ENCODE peak calls at places on chromosomes 3 and 15, in ten cellular contexts. O, C, B, Y, L, N, P, S, M and V are unnamed samples.

GRCh38 chr15:63046927-63047760 is 4.6 kb downstream of the TPM1 start:
- DNase-seq in N (no peak), O (no peak), P (no peak), Y (no peak), M (no peak), B (peak), C (no peak), S (no peak), L (no peak), V (no peak)

GRCh38 chr15:80936288-80937078 is 53.1 kb downstream of the MESD start:
- DNase-seq in C (peak), S (no peak), L (no peak), N (no peak), B (no peak), Y (no peak), P (no peak), O (no peak), M (no peak), V (no peak)

GRCh38 chr3:47636225-47636624 is 57.6 kb upstream of the CSPG5 start:
- DNase-seq in N (no peak), M (no peak), S (peak), B (no peak), P (no peak), L (no peak), Y (no peak), C (no peak), O (no peak), V (no peak)

GRCh38 chr3:54188176-54188791 is 65.9 kb downstream of the CACNA2D3 start:
- DNase-seq in Y (no peak), P (peak), C (no peak), M (peak), N (no peak), S (no peak), O (no peak), B (peak), L (no peak), V (no peak)

GRCh38 chr3:44942202-44942921 is 33.6 kb downstream of the ZDHHC3 start:
- DNase-seq in C (no peak), M (no peak), O (no peak), L (no peak), N (no peak), P (no peak), S (no peak), B (peak), Y (no peak), V (no peak)

GRCh38 chr3:131960324-131960723 is 74.5 kb downstream of the CPNE4 start:
- DNase-seq in B (no peak), N (no peak), S (no peak), C (no peak), M (no peak), P (no peak), L (no peak), O (no peak), Y (no peak), V (no peak)

GRCh38 chr3:161560006-161560637 is 63.5 kb downstream of the OTOL1 start:
- DNase-seq in C (no peak), B (peak), P (peak), N (no peak), S (no peak), O (peak), M (peak), Y (no peak), L (peak), V (peak)

GRCh38 chr3:76570436-76571057 is 469.4 kb upstream of the ROBO2 start:
- DNase-seq in C (no peak), B (peak), P (no peak), N (no peak), L (peak), O (no peak), S (no peak), Y (no peak), M (no peak), V (no peak)

GRCh38 chr3:3172627-3173026 is 6.9 kb downstream of the CRBN start:
- DNase-seq in N (no peak), O (no peak), S (no peak), B (no peak), L (no peak), Y (no peak), C (no peak), P (no peak), M (no peak), V (no peak)

GRCh38 chr3:81910244-81910852 is 148.9 kb upstream of the GBE1 start:
- DNase-seq in Y (no peak), B (peak), N (no peak), C (no peak), L (peak), O (no peak), M (no peak), S (no peak), P (peak), V (no peak)

GRCh38 chr15:69704229-69704628 is 251.6 kb downstream of the RPLP1 start:
- DNase-seq in M (no peak), S (no peak), C (no peak), B (no peak), Y (no peak), O (no peak), N (no peak), P (no peak), L (no peak), V (no peak)

GRCh38 chr15:90683876-90684275 is 33.3 kb upstream of the BLM start:
- DNase-seq in N (no peak), C (no peak), S (no peak), B (no peak), P (no peak), L (no peak), O (no peak), M (no peak), Y (no peak), V (no peak)

GRCh38 chr3:36373084-36373483 is 7.2 kb upstream of the STAC start:
- DNase-seq in O (no peak), M (no peak), C (no peak), P (no peak), S (no peak), B (no peak), L (no peak), Y (no peak), N (no peak), V (no peak)

GRCh38 chr3:133970916-133971315 is 58.8 kb downstream of the SLCO2A1 start:
- DNase-seq in B (no peak), S (no peak), P (no peak), C (peak), N (no peak), M (no peak), O (no peak), Y (no peak), L (peak), V (no peak)

GRCh38 chr15:68206711-68207151 is 1.6 kb upstream of the CALML4 start:
- DNase-seq in N (peak), M (no peak), B (no peak), L (no peak), P (no peak), S (no peak), O (no peak), Y (no peak), C (no peak), V (no peak)

GRCh38 chr15:29470794-29471193 is 201.2 kb upstream of the NSMCE3 start:
- DNase-seq in L (no peak), C (no peak), N (no peak), S (no peak), O (no peak), B (peak), Y (no peak), M (no peak), P (no peak), V (no peak)

GRCh38 chr3:171460226-171461086 is at the start of gene TNIK:
- DNase-seq in S (peak), N (peak), L (peak), Y (peak), O (peak), C (peak), P (peak), B (peak), M (peak), V (peak)

GRCh38 chr3:30370681-30371271 is 235.6 kb upstream of the TGFBR2 start:
- DNase-seq in C (no peak), B (peak), M (no peak), N (no peak), O (no peak), Y (no peak), S (no peak), L (no peak), P (no peak), V (no peak)

GRCh38 chr3:138434875-138435772 is 708 bp downstream of the ESYT3 start:
- DNase-seq in S (peak), P (no peak), Y (no peak), N (no peak), O (no peak), L (peak), B (peak), M (no peak), C (peak), V (no peak)

GRCh38 chr3:14209596-14210280 is 31.1 kb downstream of the LSM3 start:
- DNase-seq in M (no peak), L (no peak), C (no peak), S (no peak), P (no peak), B (no peak), O (no peak), Y (no peak), N (peak), V (no peak)

GRCh38 chr3:184811034-184811433 is 932 bp upstream of the VPS8 start:
- DNase-seq in L (no peak), Y (no peak), O (no peak), B (no peak), N (no peak), C (no peak), P (no peak), S (no peak), M (no peak), V (no peak)

GRCh38 chr3:138477120-138477519 is 42.7 kb downstream of the ESYT3 start:
- DNase-seq in O (no peak), P (no peak), M (no peak), L (no peak), S (peak), C (no peak), B (no peak), Y (no peak), N (no peak), V (no peak)

DNA sequence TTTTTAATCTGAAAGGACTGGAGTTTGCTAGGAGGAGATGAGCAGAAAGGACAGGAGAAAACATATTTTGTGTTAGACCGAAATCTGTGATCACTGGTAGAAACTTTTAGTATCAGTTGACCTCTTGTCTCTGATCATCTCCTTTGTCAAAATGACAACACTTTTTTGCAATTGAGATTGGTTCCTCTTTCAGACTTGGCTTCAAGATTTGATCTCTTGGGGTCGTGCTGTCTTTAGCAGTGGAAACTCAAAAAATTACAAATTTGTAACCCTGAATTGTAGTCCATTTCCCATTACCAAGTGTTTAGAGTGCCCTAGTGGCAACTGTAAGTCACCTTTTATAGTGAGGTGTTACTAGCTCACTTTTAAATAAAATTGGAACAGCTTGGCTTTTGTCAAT is 107.4 kb downstream of the KLHL25 start:
- DNase-seq in O (no peak), C (no peak), B (no peak), N (no peak), P (no peak), Y (no peak), M (no peak), L (no peak), S (no peak), V (no peak)
- H3K27ac ChIP-seq in O (no peak), C (no peak), B (no peak), N (no peak), P (peak), Y (peak), M (no peak), L (no peak), S (no peak), V (peak)

DNA sequence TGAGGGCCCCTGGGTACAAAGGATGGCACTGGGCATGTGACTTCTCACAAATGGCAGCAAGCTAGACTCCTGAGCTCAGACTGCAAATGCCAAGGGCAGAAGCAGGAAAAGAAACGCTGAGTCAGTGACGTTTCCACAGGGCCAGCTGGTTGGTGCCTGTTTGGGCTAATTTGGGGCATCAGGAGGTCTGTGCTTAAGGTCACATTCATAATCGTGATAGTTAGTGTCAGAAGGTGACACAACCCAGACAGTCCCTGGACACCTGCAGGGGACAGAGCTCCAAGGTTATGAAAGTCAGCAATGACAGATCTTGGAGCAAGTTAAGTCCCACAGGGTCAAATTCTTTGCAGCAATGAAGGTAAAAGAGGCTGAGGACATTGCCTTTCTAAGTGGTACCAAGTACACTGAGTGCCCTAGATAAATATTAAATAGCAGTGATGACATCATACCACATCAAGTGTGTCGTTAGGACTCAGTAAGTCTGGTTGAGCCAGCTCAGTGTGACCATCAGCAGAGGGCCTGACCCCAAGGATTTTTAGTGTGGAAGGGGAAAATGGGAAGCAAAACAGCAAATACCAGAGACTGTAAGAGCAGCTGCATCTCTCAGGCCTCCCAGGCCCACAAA is 556.9 kb upstream of the CFAP20DC start:
- DNase-seq in M (peak), N (no peak), L (peak), Y (no peak), O (no peak), B (no peak), P (no peak), C (no peak), S (no peak), V (no peak)
- H3K27ac ChIP-seq in M (peak), N (no peak), L (no peak), Y (no peak), O (no peak), B (no peak), P (no peak), C (no peak), S (no peak), V (peak)

GRCh38 chr3:69180869-69181591 is 58.6 kb upstream of the LMOD3 start:
- DNase-seq in B (no peak), O (no peak), M (no peak), P (no peak), S (no peak), L (no peak), Y (no peak), N (peak), C (no peak), V (no peak)

GRCh38 chr3:69178100-69178499 is 55.7 kb upstream of the LMOD3 start:
- DNase-seq in O (no peak), M (no peak), L (no peak), B (no peak), Y (no peak), P (no peak), N (no peak), C (no peak), S (no peak), V (no peak)

GRCh38 chr3:69181592-69182211 is 59.3 kb upstream of the LMOD3 start:
- DNase-seq in P (no peak), O (no peak), B (peak), M (peak), L (no peak), S (no peak), Y (no peak), C (no peak), N (peak), V (no peak)

GRCh38 chr3:69178838-69179739 is 56.7 kb upstream of the LMOD3 start:
- DNase-seq in Y (no peak), P (no peak), C (no peak), B (peak), O (no peak), L (no peak), S (no peak), N (peak), M (no peak), V (no peak)

GRCh38 chr3:69179740-69180372 is 57.5 kb upstream of the LMOD3 start:
- DNase-seq in B (no peak), O (no peak), N (peak), Y (no peak), L (no peak), P (no peak), M (no peak), C (no peak), S (no peak), V (no peak)
- H3K27ac ChIP-seq in B (peak), O (peak), N (no peak), Y (no peak), L (no peak), P (no peak), M (no peak), C (no peak), S (peak), V (no peak)

GRCh38 chr15:66799242-66799641 is 97.2 kb downstream of the SMAD6 start:
- DNase-seq in B (no peak), C (no peak), S (no peak), P (no peak), N (no peak), O (no peak), Y (no peak), L (no peak), M (no peak), V (no peak)
- H3K27ac ChIP-seq in B (peak), C (no peak), S (no peak), P (no peak), N (no peak), O (no peak), Y (no peak), L (peak), M (no peak), V (no peak)